ENCODE peak calls at places on chromosome 15, in six cellular contexts. One of them, this sample, is unnamed.
A peak's percentile ranks its signal among the peaks of the same experiment; 100 is the strongest.

GRCh38 chr15:80419546-80419945 is 15.4 kb downstream of the ARNT2 start:
- DNase-seq in sigmoid colon: no peak
- DNase-seq in DMS79 treated with DMSO at 0.1 percent for 48 hours: no peak
- DNase-seq in substantia nigra: no peak
- DNase-seq in ELF-1: no peak
- DNase-seq in heart left ventricle: no peak
- DNase-seq in this sample: no peak

GRCh38 chr15:95948371-95948770 is 382.1 kb upstream of the NR2F2 start:
- DNase-seq in DMS79 treated with DMSO at 0.1 percent for 48 hours: no peak
- DNase-seq in heart left ventricle: no peak
- DNase-seq in sigmoid colon: no peak
- DNase-seq in ELF-1: no peak
- DNase-seq in substantia nigra: no peak
- DNase-seq in this sample: no peak

GRCh38 chr15:52765779-52766178 is 24.4 kb downstream of the ONECUT1 start:
- DNase-seq in DMS79 treated with DMSO at 0.1 percent for 48 hours: no peak
- DNase-seq in ELF-1: peak; percentile 7
- DNase-seq in substantia nigra: no peak
- DNase-seq in sigmoid colon: no peak
- DNase-seq in heart left ventricle: no peak
- DNase-seq in this sample: no peak

GRCh38 chr15:73959012-73959581 is 32.8 kb downstream of the LOXL1 start:
- DNase-seq in substantia nigra: no peak
- DNase-seq in DMS79 treated with DMSO at 0.1 percent for 48 hours: peak; percentile 4
- DNase-seq in ELF-1: no peak
- DNase-seq in heart left ventricle: no peak
- DNase-seq in sigmoid colon: peak; percentile 35
- DNase-seq in this sample: peak; percentile 17

GRCh38 chr15:59062985-59063384 is 42.0 kb upstream of the CCNB2 start:
- DNase-seq in heart left ventricle: no peak
- DNase-seq in DMS79 treated with DMSO at 0.1 percent for 48 hours: no peak
- DNase-seq in substantia nigra: no peak
- DNase-seq in sigmoid colon: no peak
- DNase-seq in ELF-1: no peak
- DNase-seq in this sample: no peak

GRCh38 chr15:98755138-98755537 is 106.8 kb downstream of the IGF1R start:
- DNase-seq in heart left ventricle: no peak
- DNase-seq in substantia nigra: no peak
- DNase-seq in DMS79 treated with DMSO at 0.1 percent for 48 hours: no peak
- DNase-seq in ELF-1: no peak
- DNase-seq in sigmoid colon: no peak
- DNase-seq in this sample: no peak

GRCh38 chr15:93072011-93072410 is 17.0 kb downstream of the RGMA start:
- DNase-seq in sigmoid colon: no peak
- DNase-seq in DMS79 treated with DMSO at 0.1 percent for 48 hours: no peak
- DNase-seq in heart left ventricle: no peak
- DNase-seq in substantia nigra: no peak
- DNase-seq in ELF-1: no peak
- DNase-seq in this sample: no peak

GRCh38 chr15:84079885-84080777 is 155.4 kb upstream of the GOLGA6L4 start:
- DNase-seq in DMS79 treated with DMSO at 0.1 percent for 48 hours: peak; percentile 28
- DNase-seq in sigmoid colon: peak; percentile 67
- DNase-seq in ELF-1: peak; percentile 71
- DNase-seq in substantia nigra: no peak
- DNase-seq in heart left ventricle: no peak
- DNase-seq in this sample: peak; percentile 70

GRCh38 chr15:58378241-58379085 is 53.3 kb upstream of the LIPC start:
- DNase-seq in ELF-1: no peak
- DNase-seq in heart left ventricle: no peak
- DNase-seq in substantia nigra: no peak
- DNase-seq in sigmoid colon: no peak
- DNase-seq in DMS79 treated with DMSO at 0.1 percent for 48 hours: peak; percentile 76
- DNase-seq in this sample: no peak

GRCh38 chr15:61680260-61681037 is 379.8 kb downstream of the VPS13C start:
- DNase-seq in sigmoid colon: no peak
- DNase-seq in substantia nigra: no peak
- DNase-seq in heart left ventricle: no peak
- DNase-seq in ELF-1: no peak
- DNase-seq in DMS79 treated with DMSO at 0.1 percent for 48 hours: no peak
- DNase-seq in this sample: no peak

GRCh38 chr15:76576526-76577279 is 240.1 kb downstream of the ISL2 start:
- DNase-seq in substantia nigra: no peak
- DNase-seq in heart left ventricle: peak; percentile 68
- DNase-seq in DMS79 treated with DMSO at 0.1 percent for 48 hours: no peak
- DNase-seq in sigmoid colon: peak; percentile 71
- DNase-seq in ELF-1: no peak
- DNase-seq in this sample: no peak

GRCh38 chr15:79849789-79850188 is 47.0 kb downstream of the MTHFS start:
- DNase-seq in DMS79 treated with DMSO at 0.1 percent for 48 hours: no peak
- DNase-seq in ELF-1: peak; percentile 49
- DNase-seq in heart left ventricle: no peak
- DNase-seq in sigmoid colon: no peak
- DNase-seq in substantia nigra: no peak
- DNase-seq in this sample: no peak

GRCh38 chr15:79089890-79090486 is 592 bp downstream of the RASGRF1 start:
- DNase-seq in DMS79 treated with DMSO at 0.1 percent for 48 hours: no peak
- DNase-seq in heart left ventricle: no peak
- DNase-seq in ELF-1: peak; percentile 90
- DNase-seq in substantia nigra: no peak
- DNase-seq in sigmoid colon: no peak
- DNase-seq in this sample: peak; percentile 65

GRCh38 chr15:90191795-90192494 is 9.2 kb upstream of the SEMA4B start:
- DNase-seq in substantia nigra: peak; percentile 76
- DNase-seq in heart left ventricle: peak; percentile 69
- DNase-seq in ELF-1: no peak
- DNase-seq in sigmoid colon: peak; percentile 95
- DNase-seq in DMS79 treated with DMSO at 0.1 percent for 48 hours: peak; percentile 81
- DNase-seq in this sample: peak; percentile 89

GRCh38 chr15:71397377-71397776 is 282.1 kb downstream of the THSD4 start:
- DNase-seq in sigmoid colon: no peak
- DNase-seq in substantia nigra: no peak
- DNase-seq in heart left ventricle: no peak
- DNase-seq in ELF-1: no peak
- DNase-seq in DMS79 treated with DMSO at 0.1 percent for 48 hours: no peak
- DNase-seq in this sample: no peak

This sample was measured in RWPE2.